ENCODE peak calls at places on chromosomes 11 and 22, in eight cellular contexts. M is HCT116, O is esophagus squamous epithelium, V is amygdala, P is dermis microvascular lymphatic vessel endothelial cell, N is stomach, C is foreskin fibroblast, K is T-cell. G is an unnamed sample.

GRCh38 chr22:30290679-30291333 is 1.5 kb upstream of the CASTOR1 start:
- DNase-seq in C (peak; percentile 71), N (peak; percentile 91), V (peak; percentile 65), M (no peak), O (no peak), K (no peak), P (peak; percentile 81), G (no peak)

GRCh38 chr11:77214557-77214956 is 86.5 kb downstream of the MYO7A start:
- DNase-seq in M (no peak), O (no peak), P (no peak), V (no peak), N (no peak), C (no peak), K (no peak), G (no peak)

GRCh38 chr22:32754413-32755041 is 47.0 kb upstream of the TIMP3 start:
- DNase-seq in C (peak; percentile 20), O (no peak), M (no peak), V (no peak), P (no peak), K (no peak), N (no peak), G (peak; percentile 41)

GRCh38 chr11:90803781-90804180 is 580.9 kb upstream of the CHORDC1 start:
- DNase-seq in M (no peak), O (no peak), N (no peak), C (no peak), V (no peak), K (no peak), P (no peak), G (no peak)

GRCh38 chr11:90148900-90149299 is 14.4 kb downstream of the NAALAD2 start:
- DNase-seq in N (no peak), K (no peak), O (no peak), M (no peak), C (no peak), V (no peak), P (no peak), G (no peak)

GRCh38 chr11:103591554-103591953 is 444.9 kb upstream of the DDI1 start:
- DNase-seq in P (peak; percentile 45), C (no peak), N (no peak), O (no peak), V (no peak), M (no peak), K (no peak), G (no peak)

GRCh38 chr22:48594757-48595510 is 1232.7 kb downstream of the BRD1 start:
- DNase-seq in O (no peak), N (no peak), C (no peak), K (no peak), M (no peak), P (no peak), V (no peak), G (no peak)

GRCh38 chr11:45616802-45617549 is 48.4 kb downstream of the CHST1 start:
- DNase-seq in V (no peak), P (no peak), K (no peak), N (no peak), O (no peak), C (no peak), M (no peak), G (no peak)

GRCh38 chr22:48208894-48209293 is 1446.4 kb downstream of the TBC1D22A start:
- DNase-seq in M (no peak), C (no peak), V (no peak), O (no peak), N (no peak), K (no peak), P (no peak), G (no peak)

GRCh38 chr11:120601566-120601965 is 90.0 kb downstream of the GRIK4 start:
- DNase-seq in N (no peak), M (no peak), C (peak; percentile 35), V (no peak), O (no peak), P (no peak), K (no peak), G (no peak)

GRCh38 chr11:89489930-89490329 is 1.2 kb downstream of the NOX4 start:
- DNase-seq in M (no peak), V (no peak), C (peak; percentile 7), O (no peak), K (no peak), N (no peak), P (no peak), G (no peak)

GRCh38 chr11:122754553-122755322 is 83.6 kb upstream of the CRTAM start:
- DNase-seq in P (no peak), C (no peak), O (no peak), K (no peak), N (no peak), M (peak; percentile 10), V (no peak), G (no peak)

GRCh38 chr22:41397143-41397811 is 15.5 kb downstream of the TEF start:
- DNase-seq in C (no peak), M (no peak), P (no peak), K (no peak), O (no peak), N (no peak), V (no peak), G (peak; percentile 32)